ENCODE peak calls at places on chromosomes 6 and 20, in four cellular contexts. W is gastrocnemius medialis, N is fibroblast of lung, I is fibroblast of mammary gland. Y is an unnamed sample.

GRCh38 chr6:55713411-55713810 is 134.4 kb upstream of the HMGCLL1 start:
- DNase-seq in I (peak), W (no peak), N (peak), Y (peak)

GRCh38 chr6:110400208-110400607 is 15.2 kb downstream of the DDO start:
- DNase-seq in I (no peak), W (no peak), N (no peak), Y (no peak)

GRCh38 chr6:127606131-127606562 is 29.2 kb downstream of the C6orf58 start:
- DNase-seq in N (peak), I (peak), W (no peak), Y (peak)

GRCh38 chr6:168746643-168747042 is 305.7 kb downstream of the SMOC2 start:
- DNase-seq in N (no peak), I (no peak), W (no peak), Y (no peak)

GRCh38 chr20:63281741-63282665 is 9.4 kb downstream of the ARFGAP1 start:
- DNase-seq in I (no peak), W (no peak), N (no peak), Y (no peak)

GRCh38 chr6:29984232-29984631 is 41.9 kb downstream of the HLA-A start:
- DNase-seq in W (no peak), N (no peak), I (no peak), Y (no peak)

GRCh38 chr6:90045535-90045934 is 151.3 kb downstream of the GJA10 start:
- DNase-seq in N (no peak), W (no peak), I (no peak), Y (peak)

GRCh38 chr20:14992961-14993360 is 655.5 kb upstream of the FLRT3 start:
- DNase-seq in N (no peak), I (peak), W (no peak), Y (peak)

GRCh38 chr6:68689910-68690309 is 54.8 kb downstream of the ADGRB3 start:
- DNase-seq in I (no peak), W (no peak), N (no peak), Y (no peak)

GRCh38 chr6:26316291-26316690 is 48.7 kb upstream of the BTN3A2 start:
- DNase-seq in N (no peak), I (no peak), W (no peak), Y (no peak)

GRCh38 chr6:165049362-165049761 is 260.0 kb downstream of the C6orf118 start:
- DNase-seq in W (no peak), N (no peak), I (peak), Y (peak)

DNA sequence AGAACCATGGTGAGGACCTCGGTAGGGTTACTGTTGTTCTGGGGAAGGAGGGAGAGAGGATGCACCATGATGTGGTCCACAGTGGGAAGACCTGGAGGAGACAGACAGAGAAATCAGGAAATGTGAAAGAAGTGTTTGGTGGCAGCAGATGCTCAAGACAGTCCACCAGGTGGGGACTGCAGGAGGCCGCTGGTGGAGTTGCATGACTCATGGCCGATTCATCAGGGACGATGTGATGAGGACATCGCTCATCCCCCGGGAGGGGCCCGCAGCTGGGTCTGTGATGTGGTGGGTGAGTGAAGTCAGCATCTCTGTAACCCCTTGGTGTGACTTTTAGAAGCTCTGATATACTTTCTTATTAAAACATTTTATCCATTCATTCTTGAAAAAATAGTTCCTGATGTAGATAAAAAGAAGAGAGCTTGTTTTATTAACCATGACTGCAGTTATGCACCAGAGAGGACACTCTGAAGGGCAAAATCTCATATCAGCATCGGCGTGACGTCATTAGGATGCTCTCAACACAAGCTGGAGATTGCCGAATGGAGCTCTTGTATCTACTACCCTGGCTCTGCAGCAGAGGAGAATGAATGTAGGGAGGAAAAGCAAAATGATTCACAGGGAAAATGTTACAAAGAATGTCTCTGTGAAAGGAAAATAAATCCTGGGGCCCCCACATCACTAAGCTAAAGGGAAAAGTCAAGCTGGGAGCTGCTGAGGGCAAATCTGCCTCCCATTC is 71.2 kb downstream of the RAMACL start:
- DNase-seq in W (no peak), N (peak), I (peak), Y (peak)
- TF ChIP-seq CTCF in W (no peak), N (peak), I (peak), Y (peak)

GRCh38 chr6:111873178-111874029 is at the start of gene FYN:
- DNase-seq in W (peak), N (peak), I (peak), Y (peak)

GRCh38 chr6:111871207-111871606 is 2.0 kb downstream of the FYN start:
- DNase-seq in I (no peak), N (no peak), W (no peak), Y (peak)

GRCh38 chr6:111871725-111872520 is 1.3 kb downstream of the FYN start:
- DNase-seq in I (peak), N (peak), W (no peak), Y (peak)

GRCh38 chr6:111874030-111874425 is 776 bp upstream of the FYN start:
- DNase-seq in I (no peak), W (no peak), N (no peak), Y (peak)

GRCh38 chr6:111872521-111873177 is 603 bp downstream of the FYN start:
- DNase-seq in W (peak), I (peak), N (peak), Y (peak)
- H3K4me3 ChIP-seq in W (peak), I (peak), N (peak), Y (peak)

DNA sequence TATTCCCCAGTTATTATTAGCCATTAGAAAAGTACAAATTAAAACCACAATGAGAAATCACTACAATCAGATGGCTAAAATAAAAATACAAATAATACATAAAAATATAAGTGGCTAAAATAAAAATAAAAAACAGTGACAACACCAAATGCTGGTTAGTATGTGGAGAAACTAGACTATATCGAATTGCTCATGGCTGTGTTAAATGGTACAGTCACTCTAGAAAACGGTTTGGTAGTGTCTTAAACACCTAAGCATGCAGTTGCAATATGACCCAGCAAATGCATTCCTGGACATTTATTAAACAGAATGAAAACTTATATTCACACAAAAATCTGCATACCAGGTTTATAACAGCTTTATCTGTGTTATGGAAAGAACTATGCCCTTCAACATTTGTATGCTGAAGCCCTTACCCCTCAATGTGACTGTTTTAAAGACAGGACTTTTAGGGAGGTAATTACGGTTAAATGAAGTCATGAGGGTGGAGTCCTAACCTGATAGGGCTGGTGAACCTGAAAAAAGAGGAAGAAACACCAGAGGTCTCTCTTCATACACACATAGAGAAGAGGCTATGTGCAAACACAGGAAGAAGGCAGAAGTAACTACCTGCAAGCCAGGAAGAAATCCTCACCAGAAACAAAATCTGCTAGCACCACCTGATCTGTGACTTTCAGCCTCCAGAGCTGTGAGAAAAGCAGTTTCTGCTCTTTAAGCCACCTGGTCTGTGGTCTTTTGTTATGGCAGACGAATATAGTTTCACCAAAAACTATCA is 84.9 kb downstream of the ASCC3 start:
- DNase-seq in I (no peak), W (no peak), N (no peak), Y (no peak)
- TF ChIP-seq CTCF in I (no peak), W (no peak), N (no peak), Y (no peak)

GRCh38 chr6:1390805-1391511 is 1.6 kb downstream of the FOXF2 start:
- DNase-seq in I (peak), W (no peak), N (peak), Y (peak)
- H3K4me3 ChIP-seq in I (peak), W (peak), N (peak), Y (peak)

GRCh38 chr6:157714153-157714490 is 108.9 kb upstream of the SNX9 start:
- DNase-seq in I (peak), N (peak), W (no peak), Y (peak)
- TF ChIP-seq CTCF in I (no peak), N (no peak), W (no peak), Y (no peak)

GRCh38 chr6:2861071-2861821 is 19.6 kb upstream of the SERPINB1 start:
- DNase-seq in N (no peak), W (no peak), I (no peak), Y (no peak)
- H3K4me3 ChIP-seq in N (no peak), W (no peak), I (no peak), Y (no peak)

GRCh38 chr6:41092421-41093140 is 19.8 kb downstream of the NFYA start:
- DNase-seq in N (peak), I (peak), W (no peak), Y (peak)
- TF ChIP-seq CTCF in N (peak), I (peak), W (no peak), Y (peak)

DNA sequence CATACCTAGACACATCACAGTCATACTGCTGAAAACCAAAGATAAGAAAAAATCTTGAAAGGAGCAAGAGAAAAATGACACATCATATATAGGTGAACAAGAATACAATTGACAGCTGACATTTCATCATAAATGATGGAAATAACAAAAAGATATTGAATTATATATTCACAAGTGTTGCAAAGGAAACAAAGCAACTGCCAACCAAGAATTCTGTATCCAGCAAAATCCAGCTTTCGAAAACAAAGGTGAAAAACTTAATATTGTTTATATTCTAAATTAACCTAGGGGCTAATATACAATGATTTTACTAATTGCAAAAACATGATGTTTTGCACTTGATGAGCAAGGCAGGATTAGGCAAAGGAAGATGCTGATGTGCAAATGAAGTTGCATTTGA is 84.3 kb downstream of the MOXD1 start:
- DNase-seq in N (no peak), W (no peak), I (no peak), Y (no peak)
- H3K4me3 ChIP-seq in N (no peak), W (no peak), I (no peak), Y (no peak)

GRCh38 chr6:84967389-84967788 is 203.0 kb upstream of the TBX18 start:
- DNase-seq in I (peak), N (peak), W (no peak), Y (peak)
- TF ChIP-seq CTCF in I (peak), N (peak), W (no peak), Y (peak)

GRCh38 chr6:7156666-7157278 is 49.0 kb downstream of the RREB1 start:
- DNase-seq in I (peak), N (peak), W (no peak), Y (no peak)
- H3K4me3 ChIP-seq in I (peak), N (no peak), W (no peak), Y (no peak)

Y was measured in choroid plexus epithelial cell.